ENCODE peak calls at places on chromosomes 13 and 19, in four cellular contexts. One of them, this sample, is unnamed.

GRCh38 chr19:46426035-46426505 is 2.7 kb downstream of the PNMA8C start:
- DNase-seq in neuronal stem cell: no peak
- DNase-seq in A549: peak
- DNase-seq in mesendoderm: no peak
- DNase-seq in this sample: no peak

GRCh38 chr13:50236898-50237318 is 221.7 kb downstream of the KCNRG start:
- DNase-seq in neuronal stem cell: no peak
- DNase-seq in A549: no peak
- DNase-seq in mesendoderm: no peak
- DNase-seq in this sample: peak

GRCh38 chr13:87524775-87525174 is 146.4 kb upstream of the SLITRK5 start:
- DNase-seq in neuronal stem cell: no peak
- DNase-seq in A549: no peak
- DNase-seq in mesendoderm: no peak
- DNase-seq in this sample: no peak

GRCh38 chr13:68984688-68985319 is 1122.8 kb upstream of the ATXN8OS start:
- DNase-seq in neuronal stem cell: no peak
- DNase-seq in A549: no peak
- DNase-seq in mesendoderm: no peak
- DNase-seq in this sample: no peak

GRCh38 chr19:31430381-31430780 is 81.1 kb upstream of the TSHZ3 start:
- DNase-seq in neuronal stem cell: no peak
- DNase-seq in A549: no peak
- DNase-seq in mesendoderm: no peak
- DNase-seq in this sample: no peak

GRCh38 chr13:97141564-97142005 is 80.5 kb upstream of the MBNL2 start:
- DNase-seq in neuronal stem cell: peak
- DNase-seq in A549: peak
- DNase-seq in mesendoderm: peak
- DNase-seq in this sample: no peak

GRCh38 chr19:19900124-19900523 is 622 bp upstream of the ZNF93 start:
- DNase-seq in neuronal stem cell: no peak
- DNase-seq in A549: no peak
- DNase-seq in mesendoderm: peak
- DNase-seq in this sample: peak

GRCh38 chr13:44679602-44680001 is 103.5 kb upstream of the TSC22D1 start:
- DNase-seq in neuronal stem cell: no peak
- DNase-seq in A549: no peak
- DNase-seq in mesendoderm: no peak
- DNase-seq in this sample: peak

GRCh38 chr19:6793411-6793810 is 20.9 kb downstream of the VAV1 start:
- DNase-seq in neuronal stem cell: no peak
- DNase-seq in A549: no peak
- DNase-seq in mesendoderm: no peak
- DNase-seq in this sample: no peak

GRCh38 chr13:45063261-45063870 is 56.9 kb upstream of the GTF2F2 start:
- DNase-seq in neuronal stem cell: no peak
- DNase-seq in A549: no peak
- DNase-seq in mesendoderm: no peak
- DNase-seq in this sample: no peak

GRCh38 chr13:100513987-100514670 is 74.5 kb downstream of the GGACT start:
- DNase-seq in neuronal stem cell: no peak
- DNase-seq in A549: no peak
- DNase-seq in mesendoderm: no peak
- DNase-seq in this sample: peak

GRCh38 chr13:103009061-103009840 is 57.0 kb downstream of the SLC10A2 start:
- DNase-seq in neuronal stem cell: no peak
- DNase-seq in A549: no peak
- DNase-seq in mesendoderm: no peak
- DNase-seq in this sample: no peak

GRCh38 chr19:18709546-18709945 is 26.1 kb downstream of the CRTC1 start:
- DNase-seq in neuronal stem cell: no peak
- DNase-seq in A549: no peak
- DNase-seq in mesendoderm: no peak
- DNase-seq in this sample: peak

GRCh38 chr13:68358218-68358817 is 1128.2 kb upstream of the PCDH9 start:
- DNase-seq in neuronal stem cell: no peak
- DNase-seq in A549: no peak
- DNase-seq in mesendoderm: peak
- DNase-seq in this sample: no peak

GRCh38 chr19:46915386-46915785 is 54.6 kb downstream of the ARHGAP35 start:
- DNase-seq in neuronal stem cell: no peak
- DNase-seq in A549: no peak
- DNase-seq in mesendoderm: no peak
- DNase-seq in this sample: peak

GRCh38 chr13:27005556-27005955 is 166.1 kb downstream of the USP12 start:
- DNase-seq in neuronal stem cell: no peak
- DNase-seq in A549: no peak
- DNase-seq in mesendoderm: no peak
- DNase-seq in this sample: no peak

GRCh38 chr13:95546919-95547318 is 5.6 kb upstream of the CLDN10 start:
- DNase-seq in neuronal stem cell: no peak
- DNase-seq in A549: no peak
- DNase-seq in mesendoderm: peak
- DNase-seq in this sample: no peak

GRCh38 chr19:47267350-47267759 is 7.3 kb upstream of the INAFM1 start:
- DNase-seq in neuronal stem cell: no peak
- DNase-seq in A549: no peak
- DNase-seq in mesendoderm: no peak
- DNase-seq in this sample: peak

GRCh38 chr13:80901111-80902014 is 560.4 kb upstream of the SPRY2 start:
- DNase-seq in neuronal stem cell: no peak
- DNase-seq in A549: no peak
- DNase-seq in mesendoderm: no peak
- DNase-seq in this sample: no peak

GRCh38 chr13:96391606-96392005 is 301.7 kb downstream of the HS6ST3 start:
- DNase-seq in neuronal stem cell: no peak
- DNase-seq in A549: no peak
- DNase-seq in mesendoderm: no peak
- DNase-seq in this sample: no peak

GRCh38 chr19:31140717-31141116 is 208.5 kb downstream of the TSHZ3 start:
- DNase-seq in neuronal stem cell: no peak
- DNase-seq in A549: peak
- DNase-seq in mesendoderm: peak
- DNase-seq in this sample: peak

GRCh38 chr19:3047307-3048189 is 14.7 kb downstream of the TLE5 start:
- DNase-seq in neuronal stem cell: peak
- DNase-seq in A549: peak
- DNase-seq in mesendoderm: peak
- DNase-seq in this sample: peak

GRCh38 chr19:10884273-10884672 is 12.9 kb downstream of the CARM1 start:
- DNase-seq in neuronal stem cell: no peak
- DNase-seq in A549: no peak
- DNase-seq in mesendoderm: no peak
- DNase-seq in this sample: peak

GRCh38 chr19:3538965-3539742 is at the start of gene TEKTIP1:
- DNase-seq in neuronal stem cell: no peak
- DNase-seq in A549: peak
- DNase-seq in mesendoderm: peak
- DNase-seq in this sample: peak

GRCh38 chr19:35352448-35353304 is 5.0 kb downstream of the FFAR1 start:
- DNase-seq in neuronal stem cell: peak
- DNase-seq in A549: peak
- DNase-seq in mesendoderm: peak
- DNase-seq in this sample: peak

GRCh38 chr13:112704634-112705145 is 14.9 kb downstream of the ATP11A start:
- DNase-seq in neuronal stem cell: no peak
- DNase-seq in A549: no peak
- DNase-seq in mesendoderm: no peak
- DNase-seq in this sample: peak

GRCh38 chr13:71964491-71965108 is 97.6 kb upstream of the DACH1 start:
- DNase-seq in neuronal stem cell: no peak
- DNase-seq in A549: no peak
- DNase-seq in mesendoderm: no peak
- DNase-seq in this sample: no peak

GRCh38 chr19:10226376-10227214 is 4.5 kb downstream of the S1PR2 start:
- DNase-seq in neuronal stem cell: no peak
- DNase-seq in A549: no peak
- DNase-seq in mesendoderm: no peak
- DNase-seq in this sample: peak

GRCh38 chr19:30653646-30654386 is 281.6 kb downstream of the ZNF536 start:
- DNase-seq in neuronal stem cell: no peak
- DNase-seq in A549: no peak
- DNase-seq in mesendoderm: no peak
- DNase-seq in this sample: no peak

GRCh38 chr19:2149980-2150793 is 1.2 kb downstream of the AP3D1 start:
- DNase-seq in neuronal stem cell: no peak
- DNase-seq in A549: no peak
- DNase-seq in mesendoderm: no peak
- DNase-seq in this sample: peak

GRCh38 chr13:41643502-41643901 is 186.2 kb downstream of the RGCC start:
- DNase-seq in neuronal stem cell: no peak
- DNase-seq in A549: no peak
- DNase-seq in mesendoderm: no peak
- DNase-seq in this sample: no peak

GRCh38 chr13:41648314-41648935 is 191.1 kb downstream of the RGCC start:
- DNase-seq in neuronal stem cell: no peak
- DNase-seq in A549: peak
- DNase-seq in mesendoderm: peak
- DNase-seq in this sample: peak

GRCh38 chr13:41644742-41645141 is 187.4 kb downstream of the RGCC start:
- DNase-seq in neuronal stem cell: no peak
- DNase-seq in A549: no peak
- DNase-seq in mesendoderm: no peak
- DNase-seq in this sample: no peak

GRCh38 chr13:41649659-41650058 is 192.3 kb downstream of the RGCC start:
- DNase-seq in neuronal stem cell: no peak
- DNase-seq in A549: peak
- DNase-seq in mesendoderm: peak
- DNase-seq in this sample: no peak

DNA sequence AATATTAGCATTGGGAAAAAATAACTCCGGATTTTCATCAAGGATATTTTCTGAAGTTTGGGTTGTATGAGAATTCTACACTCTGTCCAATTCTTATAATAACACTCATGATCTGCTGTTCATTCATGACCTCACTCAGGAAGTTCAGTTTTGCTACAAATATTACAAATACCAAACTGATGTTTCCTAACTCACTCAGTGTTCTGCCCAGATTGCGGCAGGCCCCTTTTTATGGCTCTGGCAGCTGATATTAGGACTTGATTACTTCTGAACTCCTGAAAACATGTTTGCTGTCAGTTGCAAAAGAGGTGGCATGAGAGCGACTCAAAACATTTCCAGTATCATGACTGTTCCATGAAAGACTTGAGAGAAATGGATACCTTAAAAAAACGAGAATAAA is 188.0 kb downstream of the RGCC start:
- DNase-seq in neuronal stem cell: no peak
- DNase-seq in A549: peak
- DNase-seq in mesendoderm: no peak
- DNase-seq in this sample: peak
- H3K4me2 ChIP-seq in neuronal stem cell: no peak
- H3K4me2 ChIP-seq in A549: peak
- H3K4me2 ChIP-seq in mesendoderm: no peak
- H3K4me2 ChIP-seq in this sample: peak

GRCh38 chr19:4868286-4868834 is 893 bp upstream of the PLIN3 start:
- DNase-seq in neuronal stem cell: no peak
- DNase-seq in A549: no peak
- DNase-seq in mesendoderm: no peak
- DNase-seq in this sample: peak
- H3K4me2 ChIP-seq in neuronal stem cell: no peak
- H3K4me2 ChIP-seq in A549: peak
- H3K4me2 ChIP-seq in mesendoderm: no peak
- H3K4me2 ChIP-seq in this sample: no peak

GRCh38 chr13:41960195-41960699 is 662 bp downstream of the VWA8 start:
- DNase-seq in neuronal stem cell: no peak
- DNase-seq in A549: no peak
- DNase-seq in mesendoderm: peak
- DNase-seq in this sample: peak

GRCh38 chr13:41956272-41956671 is 4.6 kb downstream of the VWA8 start:
- DNase-seq in neuronal stem cell: no peak
- DNase-seq in A549: no peak
- DNase-seq in mesendoderm: no peak
- DNase-seq in this sample: no peak

GRCh38 chr13:41952749-41953148 is 8.2 kb downstream of the VWA8 start:
- DNase-seq in neuronal stem cell: no peak
- DNase-seq in A549: no peak
- DNase-seq in mesendoderm: peak
- DNase-seq in this sample: no peak

GRCh38 chr13:41954226-41954625 is 6.7 kb downstream of the VWA8 start:
- DNase-seq in neuronal stem cell: no peak
- DNase-seq in A549: no peak
- DNase-seq in mesendoderm: no peak
- DNase-seq in this sample: no peak

DNA sequence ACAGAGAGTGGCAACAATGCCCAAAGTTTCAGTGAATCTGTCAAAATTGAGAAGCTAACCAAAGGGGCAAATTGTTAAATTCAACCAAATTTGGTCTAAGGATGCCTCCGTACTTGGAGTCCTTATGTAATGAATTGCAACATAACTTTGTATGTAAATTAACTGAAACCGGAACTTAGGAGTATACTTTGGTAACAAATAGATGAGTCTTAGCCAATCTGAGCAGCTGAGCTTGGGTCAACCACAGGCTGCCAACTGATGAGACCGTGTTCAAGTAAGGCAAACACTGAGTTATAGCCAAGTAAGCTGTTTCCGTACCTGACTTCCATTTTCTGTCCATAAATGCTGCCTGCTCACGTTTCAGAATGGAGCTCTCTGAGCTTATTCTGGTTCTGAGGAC is 5.3 kb downstream of the VWA8 start:
- DNase-seq in neuronal stem cell: no peak
- DNase-seq in A549: no peak
- DNase-seq in mesendoderm: no peak
- DNase-seq in this sample: no peak
- H3K4me2 ChIP-seq in neuronal stem cell: no peak
- H3K4me2 ChIP-seq in A549: no peak
- H3K4me2 ChIP-seq in mesendoderm: no peak
- H3K4me2 ChIP-seq in this sample: no peak

DNA sequence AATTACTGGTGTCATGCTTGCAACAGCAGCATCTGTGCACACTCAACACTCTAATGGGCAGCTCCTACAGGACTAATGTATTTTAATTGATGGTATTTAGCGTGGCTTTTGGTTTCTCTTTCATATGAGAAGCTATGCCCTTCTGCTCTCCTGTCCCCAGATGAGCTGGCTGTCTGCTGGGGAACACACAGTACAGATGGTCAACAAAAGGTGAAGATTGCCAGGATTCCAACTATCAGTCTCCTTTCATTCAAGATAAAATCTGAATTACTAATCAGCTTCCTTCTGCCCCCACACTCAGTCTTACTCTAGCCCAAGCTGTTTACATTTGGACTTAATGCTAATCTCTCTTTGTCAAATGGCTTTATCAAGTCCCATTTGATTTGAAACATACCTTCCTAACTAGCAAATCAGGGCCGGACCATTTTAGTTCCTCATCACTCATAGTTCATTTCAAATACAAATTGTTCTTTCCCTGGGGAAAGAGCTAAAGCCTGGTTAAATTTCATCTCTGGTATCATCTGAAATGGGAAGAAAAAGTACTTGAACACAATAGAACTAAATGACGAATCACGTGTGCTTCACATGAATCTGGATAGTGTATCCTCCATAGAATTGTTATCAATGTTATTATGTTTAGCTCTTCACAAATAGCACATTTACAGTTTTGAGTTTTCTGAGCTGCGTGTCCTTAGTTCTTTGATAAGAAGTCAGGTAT is 988.0 kb downstream of the PCDH17 start:
- DNase-seq in neuronal stem cell: no peak
- DNase-seq in A549: no peak
- DNase-seq in mesendoderm: peak
- DNase-seq in this sample: no peak
- H3K4me2 ChIP-seq in neuronal stem cell: no peak
- H3K4me2 ChIP-seq in A549: no peak
- H3K4me2 ChIP-seq in mesendoderm: no peak
- H3K4me2 ChIP-seq in this sample: no peak